ENCODE peak calls at places on chromosomes 11 and 22, in six cellular contexts. One of them, this sample, is unnamed.

GRCh38 chr11:75955443-75955842 is 140.4 kb downstream of the UVRAG start:
- DNase-seq in AG04450: no peak
- DNase-seq in right lobe of liver: no peak
- DNase-seq in IMR-90: no peak
- DNase-seq in retinal pigment epithelial cell: no peak
- DNase-seq in Caco-2: no peak
- DNase-seq in this sample: no peak

GRCh38 chr22:44661070-44661469 is 40.9 kb upstream of the PRR5 start:
- DNase-seq in AG04450: no peak
- DNase-seq in right lobe of liver: peak; percentile 15
- DNase-seq in IMR-90: no peak
- DNase-seq in retinal pigment epithelial cell: no peak
- DNase-seq in Caco-2: no peak
- DNase-seq in this sample: no peak

GRCh38 chr22:27331526-27332281 is 469.9 kb downstream of the MN1 start:
- DNase-seq in AG04450: no peak
- DNase-seq in right lobe of liver: peak; percentile 66
- DNase-seq in IMR-90: peak; percentile 27
- DNase-seq in retinal pigment epithelial cell: peak; percentile 34
- DNase-seq in Caco-2: peak; percentile 20
- DNase-seq in this sample: no peak

GRCh38 chr11:2525941-2526807 is 81.4 kb downstream of the KCNQ1 start:
- DNase-seq in AG04450: no peak
- DNase-seq in right lobe of liver: peak; percentile 46
- DNase-seq in IMR-90: no peak
- DNase-seq in retinal pigment epithelial cell: no peak
- DNase-seq in Caco-2: no peak
- DNase-seq in this sample: no peak

GRCh38 chr11:27471588-27472397 is 797 bp downstream of the LGR4 start:
- DNase-seq in AG04450: no peak
- DNase-seq in right lobe of liver: peak; percentile 69
- DNase-seq in IMR-90: no peak
- DNase-seq in retinal pigment epithelial cell: no peak
- DNase-seq in Caco-2: peak; percentile 58
- DNase-seq in this sample: no peak

GRCh38 chr11:11978792-11979486 is 29.5 kb downstream of the DKK3 start:
- DNase-seq in AG04450: no peak
- DNase-seq in right lobe of liver: no peak
- DNase-seq in IMR-90: peak; percentile 80
- DNase-seq in retinal pigment epithelial cell: no peak
- DNase-seq in Caco-2: no peak
- DNase-seq in this sample: no peak

GRCh38 chr11:2460540-2461252 is 15.9 kb downstream of the KCNQ1 start:
- DNase-seq in AG04450: no peak
- DNase-seq in right lobe of liver: no peak
- DNase-seq in IMR-90: no peak
- DNase-seq in retinal pigment epithelial cell: no peak
- DNase-seq in Caco-2: no peak
- DNase-seq in this sample: no peak

GRCh38 chr11:121703166-121703565 is 250.4 kb upstream of the SORL1-AS1 start:
- DNase-seq in AG04450: no peak
- DNase-seq in right lobe of liver: no peak
- DNase-seq in IMR-90: no peak
- DNase-seq in retinal pigment epithelial cell: no peak
- DNase-seq in Caco-2: no peak
- DNase-seq in this sample: no peak

GRCh38 chr22:48651981-48652538 is 1175.6 kb downstream of the BRD1 start:
- DNase-seq in AG04450: no peak
- DNase-seq in right lobe of liver: no peak
- DNase-seq in IMR-90: no peak
- DNase-seq in retinal pigment epithelial cell: no peak
- DNase-seq in Caco-2: no peak
- DNase-seq in this sample: no peak

GRCh38 chr11:117229411-117229810 is 2.5 kb downstream of the PCSK7 start:
- DNase-seq in AG04450: no peak
- DNase-seq in right lobe of liver: no peak
- DNase-seq in IMR-90: no peak
- DNase-seq in retinal pigment epithelial cell: no peak
- DNase-seq in Caco-2: no peak
- DNase-seq in this sample: no peak

GRCh38 chr11:57356179-57356757 is 18.1 kb downstream of the P2RX3 start:
- DNase-seq in AG04450: no peak
- DNase-seq in right lobe of liver: no peak
- DNase-seq in IMR-90: no peak
- DNase-seq in retinal pigment epithelial cell: no peak
- DNase-seq in Caco-2: no peak
- DNase-seq in this sample: no peak

GRCh38 chr11:131584694-131585592 is 214.5 kb downstream of the NTM start:
- DNase-seq in AG04450: no peak
- DNase-seq in right lobe of liver: no peak
- DNase-seq in IMR-90: no peak
- DNase-seq in retinal pigment epithelial cell: no peak
- DNase-seq in Caco-2: no peak
- DNase-seq in this sample: no peak

GRCh38 chr11:65041206-65042035 is at the start of gene SAC3D1:
- DNase-seq in AG04450: no peak
- DNase-seq in right lobe of liver: peak; percentile 85
- DNase-seq in IMR-90: peak; percentile 17
- DNase-seq in retinal pigment epithelial cell: peak; percentile 11
- DNase-seq in Caco-2: peak; percentile 83
- DNase-seq in this sample: no peak

GRCh38 chr22:16603448-16603768 is 10.8 kb upstream of the CCT8L2 start:
- DNase-seq in AG04450: no peak
- DNase-seq in right lobe of liver: no peak
- DNase-seq in IMR-90: no peak
- DNase-seq in retinal pigment epithelial cell: no peak
- DNase-seq in Caco-2: no peak
- DNase-seq in this sample: no peak

GRCh38 chr22:28094831-28095230 is 175.8 kb upstream of the PITPNB start:
- DNase-seq in AG04450: no peak
- DNase-seq in right lobe of liver: no peak
- DNase-seq in IMR-90: no peak
- DNase-seq in retinal pigment epithelial cell: peak; percentile 48
- DNase-seq in Caco-2: no peak
- DNase-seq in this sample: no peak

GRCh38 chr11:113553235-113553634 is 78.0 kb upstream of the DRD2 start:
- DNase-seq in AG04450: peak; percentile 59
- DNase-seq in right lobe of liver: no peak
- DNase-seq in IMR-90: peak; percentile 89
- DNase-seq in retinal pigment epithelial cell: peak; percentile 56
- DNase-seq in Caco-2: peak; percentile 47
- DNase-seq in this sample: peak; percentile 95

GRCh38 chr11:116736763-116737162 is 36.0 kb downstream of the BUD13 start:
- DNase-seq in AG04450: no peak
- DNase-seq in right lobe of liver: no peak
- DNase-seq in IMR-90: no peak
- DNase-seq in retinal pigment epithelial cell: no peak
- DNase-seq in Caco-2: peak; percentile 78
- DNase-seq in this sample: no peak

GRCh38 chr22:25843660-25844275 is 101.8 kb downstream of the MYO18B start:
- DNase-seq in AG04450: no peak
- DNase-seq in right lobe of liver: no peak
- DNase-seq in IMR-90: no peak
- DNase-seq in retinal pigment epithelial cell: no peak
- DNase-seq in Caco-2: no peak
- DNase-seq in this sample: no peak

GRCh38 chr11:2209370-2209801 is 37.8 kb upstream of the TH start:
- DNase-seq in AG04450: no peak
- DNase-seq in right lobe of liver: no peak
- DNase-seq in IMR-90: no peak
- DNase-seq in retinal pigment epithelial cell: no peak
- DNase-seq in Caco-2: no peak
- DNase-seq in this sample: no peak

GRCh38 chr22:37904572-37905533 is 1.2 kb upstream of the MICALL1 start:
- DNase-seq in AG04450: peak; percentile 95
- DNase-seq in right lobe of liver: peak; percentile 89
- DNase-seq in IMR-90: peak; percentile 99
- DNase-seq in retinal pigment epithelial cell: peak; percentile 80
- DNase-seq in Caco-2: peak; percentile 60
- DNase-seq in this sample: peak; percentile 90

GRCh38 chr11:13279487-13279834 is 1.9 kb downstream of the BMAL1 start:
- DNase-seq in AG04450: no peak
- DNase-seq in right lobe of liver: no peak
- DNase-seq in IMR-90: no peak
- DNase-seq in retinal pigment epithelial cell: no peak
- DNase-seq in Caco-2: no peak
- DNase-seq in this sample: no peak

GRCh38 chr22:42202669-42203068 is 67.8 kb downstream of the TCF20 start:
- DNase-seq in AG04450: peak; percentile 21
- DNase-seq in right lobe of liver: no peak
- DNase-seq in IMR-90: peak; percentile 67
- DNase-seq in retinal pigment epithelial cell: peak; percentile 8
- DNase-seq in Caco-2: no peak
- DNase-seq in this sample: peak; percentile 5

GRCh38 chr22:37485006-37485713 is 1.0 kb downstream of the MFNG start:
- DNase-seq in AG04450: no peak
- DNase-seq in right lobe of liver: peak; percentile 74
- DNase-seq in IMR-90: no peak
- DNase-seq in retinal pigment epithelial cell: no peak
- DNase-seq in Caco-2: no peak
- DNase-seq in this sample: no peak

GRCh38 chr22:28791841-28792490 is 8.4 kb downstream of the XBP1 start:
- DNase-seq in AG04450: peak; percentile 10
- DNase-seq in right lobe of liver: no peak
- DNase-seq in IMR-90: peak; percentile 31
- DNase-seq in retinal pigment epithelial cell: no peak
- DNase-seq in Caco-2: no peak
- DNase-seq in this sample: no peak

GRCh38 chr11:27076121-27076589 is 35.5 kb downstream of the BBOX1 start:
- DNase-seq in AG04450: no peak
- DNase-seq in right lobe of liver: no peak
- DNase-seq in IMR-90: no peak
- DNase-seq in retinal pigment epithelial cell: no peak
- DNase-seq in Caco-2: no peak
- DNase-seq in this sample: no peak

GRCh38 chr11:12494699-12495098 is 117.3 kb downstream of the PARVA start:
- DNase-seq in AG04450: no peak
- DNase-seq in right lobe of liver: no peak
- DNase-seq in IMR-90: peak; percentile 72
- DNase-seq in retinal pigment epithelial cell: no peak
- DNase-seq in Caco-2: no peak
- DNase-seq in this sample: peak; percentile 61

GRCh38 chr11:10348650-10349280 is 43.9 kb downstream of the ADM start:
- DNase-seq in AG04450: no peak
- DNase-seq in right lobe of liver: no peak
- DNase-seq in IMR-90: peak; percentile 84
- DNase-seq in retinal pigment epithelial cell: no peak
- DNase-seq in Caco-2: no peak
- DNase-seq in this sample: no peak

GRCh38 chr11:131632971-131633370 is 262.6 kb downstream of the NTM start:
- DNase-seq in AG04450: no peak
- DNase-seq in right lobe of liver: no peak
- DNase-seq in IMR-90: no peak
- DNase-seq in retinal pigment epithelial cell: no peak
- DNase-seq in Caco-2: no peak
- DNase-seq in this sample: no peak

GRCh38 chr11:128453444-128454336 is 133.7 kb downstream of the ETS1 start:
- DNase-seq in AG04450: peak; percentile 93
- DNase-seq in right lobe of liver: peak; percentile 68
- DNase-seq in IMR-90: peak; percentile 99
- DNase-seq in retinal pigment epithelial cell: peak; percentile 57
- DNase-seq in Caco-2: no peak
- DNase-seq in this sample: peak; percentile 93

GRCh38 chr22:23144926-23145906 is at the start of gene RAB36:
- DNase-seq in AG04450: peak; percentile 97
- DNase-seq in right lobe of liver: peak; percentile 96
- DNase-seq in IMR-90: peak; percentile 98
- DNase-seq in retinal pigment epithelial cell: peak; percentile 99
- DNase-seq in Caco-2: peak; percentile 66
- DNase-seq in this sample: peak; percentile 72
- H3K4me3 ChIP-seq in AG04450: peak within 1 kb of the TSS; percentile 70
- H3K4me3 ChIP-seq in right lobe of liver: peak within 1 kb of the TSS; percentile 15
- H3K4me3 ChIP-seq in IMR-90: peak within 1 kb of the TSS; percentile 56
- H3K4me3 ChIP-seq in retinal pigment epithelial cell: peak within 1 kb of the TSS; percentile 65
- H3K4me3 ChIP-seq in Caco-2: no peak within 1 kb of the TSS
- H3K4me3 ChIP-seq in this sample: peak within 1 kb of the TSS; percentile 68

GRCh38 chr11:69486773-69487266 is 5.4 kb downstream of the LINC01488 start:
- DNase-seq in AG04450: no peak
- DNase-seq in right lobe of liver: peak; percentile 37
- DNase-seq in IMR-90: no peak
- DNase-seq in retinal pigment epithelial cell: no peak
- DNase-seq in Caco-2: no peak
- DNase-seq in this sample: no peak
- H3K4me3 ChIP-seq in AG04450: no peak overlapping the region
- H3K4me3 ChIP-seq in right lobe of liver: no peak overlapping the region
- H3K4me3 ChIP-seq in IMR-90: no peak overlapping the region
- H3K4me3 ChIP-seq in retinal pigment epithelial cell: no peak overlapping the region
- H3K4me3 ChIP-seq in Caco-2: no peak overlapping the region
- H3K4me3 ChIP-seq in this sample: no peak overlapping the region

DNA sequence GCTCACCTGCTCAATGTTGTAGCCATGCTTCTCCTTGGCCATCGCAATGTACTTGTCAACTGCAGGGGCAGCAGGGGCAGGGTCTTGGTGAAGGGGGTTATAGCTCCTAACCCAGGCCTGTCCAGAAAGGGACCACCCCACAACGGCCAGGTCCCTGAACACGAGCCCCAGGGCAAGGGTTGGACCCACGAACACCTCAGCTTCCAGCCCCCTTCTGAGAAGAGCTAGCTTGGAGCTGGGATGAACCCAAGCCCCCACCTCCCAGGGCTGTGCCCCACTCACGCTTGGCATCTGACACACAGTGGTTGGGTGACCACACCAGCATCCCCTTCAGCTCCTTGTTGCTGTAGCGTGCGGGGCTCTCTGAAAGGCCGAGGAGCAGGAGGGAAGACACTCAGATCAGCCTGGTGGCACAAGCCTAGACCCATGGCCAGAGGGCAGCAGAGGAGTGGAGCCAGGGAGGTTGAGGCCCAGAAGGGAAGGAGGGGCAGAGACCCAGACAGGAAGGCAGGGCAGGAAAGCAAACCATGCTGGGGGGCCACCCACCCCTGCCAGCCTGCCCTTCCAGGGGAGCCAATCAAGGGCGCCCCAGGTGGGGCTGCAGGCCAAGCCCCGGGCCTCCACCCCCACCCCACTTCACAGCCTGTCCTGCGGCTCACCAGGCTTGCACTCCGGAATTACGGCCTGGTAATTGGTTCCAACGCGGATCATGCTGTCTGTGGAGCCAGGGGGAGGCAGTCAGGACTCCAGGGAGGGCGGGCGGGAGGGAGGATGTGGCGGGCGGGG is 1.9 kb downstream of the RCOR2 start:
- DNase-seq in AG04450: no peak
- DNase-seq in right lobe of liver: no peak
- DNase-seq in IMR-90: no peak
- DNase-seq in retinal pigment epithelial cell: no peak
- DNase-seq in Caco-2: no peak
- DNase-seq in this sample: no peak
- H3K4me3 ChIP-seq in AG04450: peak overlapping the region; percentile 25
- H3K4me3 ChIP-seq in right lobe of liver: no peak overlapping the region
- H3K4me3 ChIP-seq in IMR-90: no peak overlapping the region
- H3K4me3 ChIP-seq in retinal pigment epithelial cell: no peak overlapping the region
- H3K4me3 ChIP-seq in Caco-2: no peak overlapping the region
- H3K4me3 ChIP-seq in this sample: peak overlapping the region; percentile 12

DNA sequence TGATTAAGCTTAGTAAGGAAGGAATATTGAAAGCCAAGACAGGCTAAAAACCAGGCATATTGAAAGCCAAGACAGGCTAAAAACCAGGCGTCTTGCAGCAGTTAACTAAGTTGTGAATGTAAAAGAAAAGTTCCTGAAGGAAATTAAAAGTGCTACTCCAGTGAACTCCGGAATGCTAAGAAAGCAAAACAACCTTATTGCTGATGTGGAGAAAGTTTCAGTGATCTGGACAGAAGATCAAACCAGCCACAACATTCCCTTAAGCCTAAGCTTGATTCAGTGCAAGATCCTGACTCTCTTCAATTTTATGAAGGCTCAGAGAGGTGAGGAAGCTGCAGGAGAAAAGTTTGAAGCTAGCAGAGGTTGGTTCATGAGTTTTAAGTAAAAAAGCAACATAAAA is 51.4 kb downstream of the PACS1 start:
- DNase-seq in AG04450: no peak
- DNase-seq in right lobe of liver: no peak
- DNase-seq in IMR-90: no peak
- DNase-seq in retinal pigment epithelial cell: no peak
- DNase-seq in Caco-2: no peak
- DNase-seq in this sample: no peak
- H3K4me3 ChIP-seq in AG04450: no peak overlapping the region
- H3K4me3 ChIP-seq in right lobe of liver: no peak overlapping the region
- H3K4me3 ChIP-seq in IMR-90: no peak overlapping the region
- H3K4me3 ChIP-seq in retinal pigment epithelial cell: no peak overlapping the region
- H3K4me3 ChIP-seq in Caco-2: no peak overlapping the region
- H3K4me3 ChIP-seq in this sample: no peak overlapping the region

This sample was measured in AG04449.